ENCODE peak calls at places on chromosomes 11 and 22, in nine cellular contexts. N is HL-60, V is esophagus squamous epithelium, Q is heart left ventricle, D is fibroblast of pulmonary artery, X is upper lobe of right lung, A is AG04450, G is A549, O is pancreas. E is an unnamed sample.

GRCh38 chr11:27718853-27719574 is 18.8 kb upstream of the BDNF start:
- DNase-seq in N (no peak), V (no peak), Q (peak), D (peak), X (peak), A (no peak), G (peak), O (peak), E (no peak)

GRCh38 chr22:19121631-19122142 is 525 bp downstream of the DGCR2 start:
- DNase-seq in N (peak), V (no peak), Q (peak), D (no peak), X (peak), A (no peak), G (peak), O (peak), E (no peak)

GRCh38 chr22:31743871-31744270 is 6.1 kb downstream of the PRR14L start:
- DNase-seq in N (no peak), V (no peak), Q (no peak), D (no peak), X (no peak), A (no peak), G (no peak), O (no peak), E (no peak)

GRCh38 chr11:21564095-21564494 is 628.8 kb upstream of the ANO5 start:
- DNase-seq in N (no peak), V (no peak), Q (no peak), D (no peak), X (no peak), A (no peak), G (no peak), O (no peak), E (no peak)

GRCh38 chr22:38180841-38181452 is 683 bp downstream of the PLA2G6 start:
- DNase-seq in N (no peak), V (no peak), Q (peak), D (peak), X (peak), A (no peak), G (no peak), O (no peak), E (no peak)

GRCh38 chr22:47035443-47035881 is 273.0 kb downstream of the TBC1D22A start:
- DNase-seq in N (no peak), V (no peak), Q (no peak), D (no peak), X (peak), A (no peak), G (no peak), O (peak), E (no peak)

GRCh38 chr11:74612877-74613276 is 20.5 kb downstream of the POLD3 start:
- DNase-seq in N (no peak), V (no peak), Q (no peak), D (no peak), X (no peak), A (peak), G (no peak), O (no peak), E (no peak)

GRCh38 chr22:41237707-41238569 is 2.8 kb downstream of the CHADL start:
- DNase-seq in N (peak), V (no peak), Q (peak), D (peak), X (peak), A (no peak), G (no peak), O (peak), E (no peak)

GRCh38 chr11:118893662-118894061 is 10.0 kb downstream of the CXCR5 start:
- DNase-seq in N (no peak), V (no peak), Q (peak), D (no peak), X (no peak), A (no peak), G (no peak), O (no peak), E (no peak)
- TF ChIP-seq CTCF in N (no peak), V (no peak), Q (no peak), D (no peak), X (no peak), A (no peak), G (no peak), O (no peak), E (no peak)

DNA sequence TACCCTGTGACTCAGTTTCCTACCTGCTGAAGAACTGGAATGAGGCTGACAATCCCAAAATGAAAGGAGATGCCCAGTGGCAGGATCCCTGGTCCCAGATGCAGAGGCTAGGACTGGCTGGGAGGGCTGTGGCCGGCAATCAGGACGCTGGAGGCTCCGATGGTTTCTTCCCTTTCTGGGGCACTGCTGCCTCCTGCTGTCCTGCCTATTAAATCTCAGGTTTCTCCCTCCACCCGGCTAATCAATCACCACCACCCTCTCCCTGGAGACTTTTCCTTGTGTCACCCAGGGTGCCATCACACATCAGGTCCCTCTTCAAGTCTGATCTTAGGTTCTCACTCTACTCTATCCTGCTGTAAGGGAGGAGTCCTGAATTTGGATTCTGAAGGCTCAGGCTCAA is 82.6 kb downstream of the RCN1 start:
- DNase-seq in N (peak), V (no peak), Q (peak), D (peak), X (no peak), A (peak), G (peak), O (no peak), E (peak)
- TF ChIP-seq CTCF in N (peak), V (peak), Q (peak), D (peak), X (peak), A (peak), G (peak), O (no peak), E (peak)

GRCh38 chr22:36982136-36982535 is 37.1 kb downstream of the TST start:
- DNase-seq in N (peak), V (no peak), Q (no peak), D (no peak), X (no peak), A (no peak), G (no peak), O (no peak), E (no peak)
- TF ChIP-seq CTCF in N (no peak), V (no peak), Q (no peak), D (peak), X (no peak), A (no peak), G (no peak), O (no peak), E (peak)

GRCh38 chr11:119157088-119157487 is 8.2 kb downstream of the ABCG4 start:
- DNase-seq in N (no peak), V (no peak), Q (no peak), D (no peak), X (no peak), A (no peak), G (no peak), O (no peak), E (peak)

GRCh38 chr11:119156496-119156895 is 7.6 kb downstream of the ABCG4 start:
- DNase-seq in N (no peak), V (no peak), Q (no peak), D (no peak), X (no peak), A (no peak), G (no peak), O (no peak), E (no peak)

GRCh38 chr11:119154178-119154577 is 5.3 kb downstream of the ABCG4 start:
- DNase-seq in N (no peak), V (no peak), Q (no peak), D (no peak), X (peak), A (no peak), G (no peak), O (no peak), E (no peak)

GRCh38 chr11:119158467-119158866 is 9.6 kb downstream of the ABCG4 start:
- DNase-seq in N (no peak), V (no peak), Q (no peak), D (no peak), X (no peak), A (no peak), G (no peak), O (no peak), E (no peak)

GRCh38 chr11:119155733-119156492 is 7.1 kb downstream of the ABCG4 start:
- DNase-seq in N (peak), V (no peak), Q (no peak), D (no peak), X (no peak), A (no peak), G (peak), O (no peak), E (no peak)
- TF ChIP-seq CTCF in N (no peak), V (no peak), Q (no peak), D (peak), X (peak), A (peak), G (no peak), O (no peak), E (no peak)

GRCh38 chr11:79440451-79441158 is at the start of gene TENM4:
- DNase-seq in N (no peak), V (no peak), Q (peak), D (peak), X (peak), A (peak), G (peak), O (peak), E (peak)

GRCh38 chr11:79441159-79441875 is 487 bp upstream of the TENM4 start:
- DNase-seq in N (peak), V (no peak), Q (no peak), D (no peak), X (no peak), A (no peak), G (no peak), O (no peak), E (no peak)

GRCh38 chr11:79439430-79439892 is 1.4 kb downstream of the TENM4 start:
- DNase-seq in N (no peak), V (no peak), Q (no peak), D (no peak), X (no peak), A (no peak), G (no peak), O (no peak), E (no peak)

GRCh38 chr11:79438631-79439429 is 2.0 kb downstream of the TENM4 start:
- DNase-seq in N (no peak), V (no peak), Q (no peak), D (no peak), X (peak), A (no peak), G (no peak), O (peak), E (no peak)

DNA sequence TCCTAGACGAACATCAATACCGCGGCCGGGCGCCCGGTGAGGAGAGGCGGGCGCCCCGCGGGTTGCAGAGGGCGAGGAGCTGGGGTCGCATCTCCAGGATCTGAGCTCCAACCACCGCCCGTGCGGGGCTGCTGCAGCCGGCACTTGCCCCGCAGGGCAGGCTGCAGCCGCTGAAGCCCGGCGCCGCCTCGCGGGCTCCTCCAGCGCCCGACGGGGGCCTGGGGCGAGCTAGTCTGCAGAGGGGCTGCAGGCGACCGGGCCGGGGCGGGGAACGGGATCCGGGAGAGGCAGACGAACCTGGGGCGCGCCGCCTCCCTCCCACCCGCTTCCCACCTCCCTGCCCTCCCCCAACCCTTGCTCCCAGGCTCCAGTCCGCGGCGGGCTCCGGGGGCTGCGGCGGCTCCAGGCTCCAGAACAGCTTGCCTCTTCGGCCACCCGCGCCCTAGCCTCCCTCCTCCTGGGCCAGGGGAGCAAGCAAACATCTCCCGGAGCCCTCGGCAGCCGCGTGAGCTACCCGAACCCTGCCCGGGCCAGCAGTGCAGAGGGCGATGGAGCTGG is 858 bp downstream of the TENM4 start:
- DNase-seq in N (no peak), V (no peak), Q (peak), D (no peak), X (peak), A (no peak), G (no peak), O (peak), E (no peak)
- TF ChIP-seq CTCF in N (no peak), V (no peak), Q (no peak), D (no peak), X (no peak), A (no peak), G (no peak), O (no peak), E (no peak)

GRCh38 chr22:17095538-17095937 is 10.7 kb downstream of the IL17RA start:
- DNase-seq in N (no peak), V (no peak), Q (no peak), D (no peak), X (peak), A (no peak), G (no peak), O (no peak), E (no peak)
- TF ChIP-seq CTCF in N (no peak), V (no peak), Q (no peak), D (peak), X (peak), A (peak), G (no peak), O (no peak), E (peak)

DNA sequence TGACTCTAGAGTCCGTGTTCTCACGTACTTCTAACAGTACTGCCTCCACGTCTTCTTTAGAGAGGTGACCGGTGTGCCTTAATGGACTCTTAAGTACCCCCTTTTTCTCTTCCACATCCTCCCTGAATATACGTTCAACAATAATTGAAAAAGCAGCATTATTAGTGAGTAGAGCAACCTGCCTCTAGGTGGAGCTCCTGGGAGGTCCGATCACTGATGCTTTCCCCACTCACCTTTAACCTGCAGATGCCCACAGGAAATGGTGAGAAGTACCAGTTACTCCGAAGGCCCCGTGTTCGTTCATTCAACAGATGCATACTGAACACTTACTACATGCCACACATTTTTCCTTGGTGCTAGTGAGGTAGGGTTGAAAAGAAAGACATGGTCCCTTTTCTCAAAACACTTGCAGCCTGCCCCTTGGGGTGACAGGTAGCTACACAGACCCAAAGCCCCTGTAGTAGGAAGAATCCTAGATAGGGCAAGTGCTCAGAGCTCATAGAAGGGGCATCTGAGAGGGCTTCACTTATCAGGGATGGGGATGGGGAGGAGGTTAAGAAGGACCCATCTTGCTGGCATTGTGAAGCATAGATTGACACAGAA is 72.7 kb downstream of the FEZ1 start:
- DNase-seq in N (no peak), V (no peak), Q (no peak), D (no peak), X (no peak), A (no peak), G (no peak), O (no peak), E (no peak)
- TF ChIP-seq CTCF in N (peak), V (no peak), Q (no peak), D (peak), X (peak), A (peak), G (peak), O (no peak), E (peak)

DNA sequence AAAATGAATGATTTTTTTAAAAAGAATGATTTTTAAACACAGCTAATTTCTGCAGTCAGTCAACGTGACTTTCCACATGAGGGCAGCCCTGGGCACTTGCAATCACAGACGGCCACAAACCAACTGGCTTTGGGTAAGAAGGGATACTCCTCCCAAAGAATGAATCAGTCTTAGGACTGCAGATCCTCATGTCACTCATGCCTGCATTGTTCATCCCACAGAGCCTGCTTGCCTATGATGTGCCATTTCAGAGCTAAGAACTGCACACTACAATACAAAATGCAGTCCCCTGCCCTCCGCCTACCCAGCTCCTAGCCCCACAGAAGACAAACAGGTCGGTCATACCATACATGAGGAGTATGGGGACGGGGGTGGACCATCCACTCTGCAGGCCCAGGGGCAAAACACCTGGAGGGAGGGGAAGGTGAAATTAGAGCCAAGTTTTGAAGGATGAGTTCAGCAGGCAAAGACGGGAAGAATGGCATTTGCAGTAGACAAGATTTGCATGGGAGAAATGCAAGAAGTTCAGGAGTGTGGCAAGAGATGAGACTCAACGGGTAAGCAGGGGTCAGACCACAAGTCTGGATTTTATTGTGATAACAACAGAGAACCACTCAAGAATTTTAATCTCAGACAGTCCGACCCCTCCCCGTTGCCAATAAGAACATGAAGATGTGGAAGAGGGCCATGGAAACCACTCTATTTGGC is 24.7 kb downstream of the PACSIN2 start:
- DNase-seq in N (no peak), V (no peak), Q (no peak), D (peak), X (no peak), A (no peak), G (peak), O (no peak), E (no peak)
- TF ChIP-seq CTCF in N (no peak), V (peak), Q (no peak), D (peak), X (peak), A (peak), G (peak), O (no peak), E (peak)

GRCh38 chr11:43573233-43573632 is 107.3 kb upstream of the HSD17B12 start:
- DNase-seq in N (peak), V (no peak), Q (no peak), D (peak), X (no peak), A (no peak), G (peak), O (no peak), E (no peak)
- TF ChIP-seq CTCF in N (peak), V (no peak), Q (peak), D (peak), X (peak), A (peak), G (peak), O (no peak), E (peak)

GRCh38 chr22:45302047-45302446 is 7.7 kb upstream of the FAM118A start:
- DNase-seq in N (no peak), V (no peak), Q (no peak), D (peak), X (no peak), A (peak), G (peak), O (no peak), E (no peak)
- TF ChIP-seq CTCF in N (no peak), V (no peak), Q (no peak), D (no peak), X (no peak), A (no peak), G (no peak), O (no peak), E (no peak)